ENCODE peak calls at places on chromosomes 4 and X, in six cellular contexts. W is A549, I is prostate gland, P is transverse colon, K is uterus, B is stomach. E is an unnamed sample. For H3K9me3, the result is how much of the 10 kb centered on the place peaks cover.

GRCh38 chrX:70049925-70050324 is at the start of gene AWAT2:
- DNase-seq in W (no peak), I (no peak), P (no peak), K (no peak), B (no peak), E (no peak)

GRCh38 chrX:77953708-77954107 is 15.7 kb downstream of the PGAM4 start:
- DNase-seq in W (peak), I (peak), P (no peak), K (no peak), B (no peak), E (no peak)

GRCh38 chrX:12412561-12412960 is 274.3 kb downstream of the FRMPD4 start:
- DNase-seq in W (no peak), I (no peak), P (no peak), K (no peak), B (no peak), E (no peak)

GRCh38 chrX:103417933-103418332 is 41.6 kb downstream of the BEX3 start:
- DNase-seq in W (no peak), I (no peak), P (no peak), K (no peak), B (no peak), E (no peak)

GRCh38 chr4:114401483-114401882 is 197.1 kb upstream of the UGT8 start:
- DNase-seq in W (no peak), I (no peak), P (peak), K (no peak), B (no peak), E (no peak)

GRCh38 chr4:174152717-174153466 is 130.6 kb downstream of the FBXO8 start:
- DNase-seq in W (no peak), I (no peak), P (no peak), K (no peak), B (no peak), E (no peak)

GRCh38 chrX:125826080-125826479 is 340.0 kb downstream of the DCAF12L2 start:
- DNase-seq in W (no peak), I (no peak), P (no peak), K (no peak), B (no peak), E (no peak)

GRCh38 chrX:22740836-22741235 is 258.9 kb upstream of the DDX53 start:
- DNase-seq in W (no peak), I (no peak), P (no peak), K (no peak), B (no peak), E (no peak)

GRCh38 chr4:2070421-2071251 is 11.5 kb downstream of the NAT8L start:
- DNase-seq in W (no peak), I (no peak), P (no peak), K (no peak), B (no peak), E (no peak)

GRCh38 chr4:88938138-88938537 is 118.8 kb downstream of the FAM13A start:
- DNase-seq in W (peak), I (no peak), P (no peak), K (no peak), B (no peak), E (no peak)

GRCh38 chrX:39248330-39248729 is 447.1 kb downstream of the MID1IP1 start:
- DNase-seq in W (no peak), I (no peak), P (no peak), K (no peak), B (no peak), E (no peak)

GRCh38 chr4:168654206-168655174 is 157.6 kb downstream of the PALLD start:
- DNase-seq in W (no peak), I (no peak), P (peak), K (no peak), B (peak), E (no peak)

GRCh38 chr4:38983756-38984647 is 48.2 kb downstream of the TMEM156 start:
- DNase-seq in W (no peak), I (no peak), P (no peak), K (no peak), B (no peak), E (no peak)

GRCh38 chr4:84803720-84804119 is 162.8 kb downstream of the WDFY3 start:
- DNase-seq in W (no peak), I (no peak), P (no peak), K (no peak), B (no peak), E (no peak)

GRCh38 chr4:151641167-151641566 is 119.6 kb downstream of the GATB start:
- DNase-seq in W (peak), I (no peak), P (no peak), K (no peak), B (no peak), E (no peak)

GRCh38 chr4:166421556-166422156 is 548.6 kb downstream of the TLL1 start:
- DNase-seq in W (no peak), I (no peak), P (no peak), K (no peak), B (no peak), E (no peak)

GRCh38 chr4:145299380-145300076 is 119.1 kb upstream of the OTUD4 start:
- DNase-seq in W (no peak), I (no peak), P (no peak), K (no peak), B (no peak), E (no peak)

GRCh38 chrX:45807572-45808425 is 607.1 kb upstream of the DIPK2B start:
- DNase-seq in W (peak), I (no peak), P (no peak), K (no peak), B (no peak), E (no peak)

GRCh38 chrX:51894697-51895336 is 1.4 kb downstream of the MAGED1 start:
- DNase-seq in W (no peak), I (no peak), P (peak), K (peak), B (no peak), E (peak)

GRCh38 chrX:51893931-51894696 is 691 bp downstream of the MAGED1 start:
- DNase-seq in W (peak), I (no peak), P (no peak), K (peak), B (no peak), E (peak)

GRCh38 chrX:51891245-51891644 is 2.2 kb upstream of the MAGED1 start:
- DNase-seq in W (no peak), I (no peak), P (no peak), K (no peak), B (no peak), E (no peak)

GRCh38 chrX:51891821-51892551 is 1.4 kb upstream of the MAGED1 start:
- DNase-seq in W (no peak), I (no peak), P (no peak), K (peak), B (no peak), E (peak)

DNA sequence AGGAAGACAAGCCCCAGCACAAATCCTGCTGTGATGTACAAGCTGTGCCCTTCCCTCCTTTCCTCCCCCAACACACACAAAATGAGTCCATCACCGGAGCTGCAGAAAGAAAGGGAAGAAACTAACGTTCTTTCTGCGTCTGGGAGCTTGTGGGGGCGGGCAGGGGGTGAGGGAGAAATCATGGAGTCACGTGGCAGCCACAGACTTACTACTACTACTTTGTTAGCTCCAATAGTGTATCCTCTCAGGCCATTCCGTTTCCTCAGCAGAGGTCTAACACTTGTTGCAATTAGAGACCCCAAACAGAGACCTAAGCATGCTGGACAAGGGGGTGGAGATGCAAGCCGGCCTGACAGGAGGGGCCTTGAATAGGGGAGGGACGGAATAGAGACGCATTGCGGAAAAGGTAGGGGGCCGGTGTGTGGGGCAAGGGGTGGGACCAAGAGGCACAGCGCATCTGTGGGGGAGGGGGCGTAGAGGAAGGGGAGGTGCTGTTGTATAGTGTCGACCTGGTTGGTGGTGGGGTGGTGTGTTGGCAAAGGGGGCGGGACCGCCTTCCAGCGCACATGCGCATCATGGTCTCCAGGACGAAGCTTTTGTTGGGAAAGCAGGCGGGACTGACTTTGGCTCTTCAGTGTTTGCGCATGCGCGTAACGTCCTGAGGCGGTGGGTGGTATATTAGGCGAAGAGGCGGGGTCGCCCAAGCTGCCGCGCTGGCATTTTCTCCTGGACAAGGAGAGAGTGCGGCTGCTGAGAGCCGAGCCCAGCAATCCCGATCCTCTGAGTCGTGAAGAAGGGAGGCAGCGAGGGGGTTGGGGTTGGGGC is at the start of gene MAGED1:
- DNase-seq in W (peak), I (peak), P (peak), K (peak), B (peak), E (peak)
- TF ChIP-seq POLR2A in W (peak), I (peak), P (peak), K (peak), B (no peak), E (peak)

GRCh38 chrX:153384390-153384789 is 16.8 kb downstream of the PNMA6E start:
- DNase-seq in W (no peak), I (no peak), P (no peak), K (no peak), B (no peak), E (no peak)
- H3K9me3 ChIP-seq in W (under half), I (under half), P (under half), K (under half), B (under half), E (under half)

GRCh38 chrX:48540480-48540879 is 966 bp downstream of the TBC1D25 start:
- DNase-seq in W (no peak), I (no peak), P (no peak), K (no peak), B (no peak), E (no peak)

GRCh38 chrX:48539345-48540014 is at the start of gene TBC1D25:
- DNase-seq in W (peak), I (peak), P (peak), K (peak), B (peak), E (peak)

GRCh38 chrX:48541140-48541814 is 1.8 kb downstream of the TBC1D25 start:
- DNase-seq in W (no peak), I (no peak), P (no peak), K (no peak), B (no peak), E (no peak)

GRCh38 chrX:48538641-48539344 is 721 bp upstream of the TBC1D25 start:
- DNase-seq in W (no peak), I (no peak), P (no peak), K (no peak), B (no peak), E (no peak)

GRCh38 chrX:48540015-48540350 is 469 bp downstream of the TBC1D25 start:
- DNase-seq in W (no peak), I (peak), P (peak), K (peak), B (peak), E (peak)
- TF ChIP-seq POLR2A in W (no peak), I (no peak), P (no peak), K (no peak), B (no peak), E (no peak)

GRCh38 chr4:175413561-175413960 is 398.5 kb downstream of the GPM6A start:
- DNase-seq in W (no peak), I (no peak), P (no peak), K (no peak), B (no peak), E (no peak)

GRCh38 chr4:175411251-175411650 is 400.8 kb downstream of the GPM6A start:
- DNase-seq in W (no peak), I (no peak), P (no peak), K (no peak), B (no peak), E (no peak)

GRCh38 chr4:175412161-175412560 is 399.9 kb downstream of the GPM6A start:
- DNase-seq in W (no peak), I (no peak), P (no peak), K (peak), B (no peak), E (no peak)

GRCh38 chr4:175412744-175413143 is 399.3 kb downstream of the GPM6A start:
- DNase-seq in W (no peak), I (no peak), P (no peak), K (no peak), B (no peak), E (no peak)

GRCh38 chr4:175414602-175415001 is 397.5 kb downstream of the GPM6A start:
- DNase-seq in W (no peak), I (no peak), P (no peak), K (no peak), B (no peak), E (no peak)
- H3K9me3 ChIP-seq in W (under half), I (under half), P (under half), K (under half), B (under half), E (under half)

DNA sequence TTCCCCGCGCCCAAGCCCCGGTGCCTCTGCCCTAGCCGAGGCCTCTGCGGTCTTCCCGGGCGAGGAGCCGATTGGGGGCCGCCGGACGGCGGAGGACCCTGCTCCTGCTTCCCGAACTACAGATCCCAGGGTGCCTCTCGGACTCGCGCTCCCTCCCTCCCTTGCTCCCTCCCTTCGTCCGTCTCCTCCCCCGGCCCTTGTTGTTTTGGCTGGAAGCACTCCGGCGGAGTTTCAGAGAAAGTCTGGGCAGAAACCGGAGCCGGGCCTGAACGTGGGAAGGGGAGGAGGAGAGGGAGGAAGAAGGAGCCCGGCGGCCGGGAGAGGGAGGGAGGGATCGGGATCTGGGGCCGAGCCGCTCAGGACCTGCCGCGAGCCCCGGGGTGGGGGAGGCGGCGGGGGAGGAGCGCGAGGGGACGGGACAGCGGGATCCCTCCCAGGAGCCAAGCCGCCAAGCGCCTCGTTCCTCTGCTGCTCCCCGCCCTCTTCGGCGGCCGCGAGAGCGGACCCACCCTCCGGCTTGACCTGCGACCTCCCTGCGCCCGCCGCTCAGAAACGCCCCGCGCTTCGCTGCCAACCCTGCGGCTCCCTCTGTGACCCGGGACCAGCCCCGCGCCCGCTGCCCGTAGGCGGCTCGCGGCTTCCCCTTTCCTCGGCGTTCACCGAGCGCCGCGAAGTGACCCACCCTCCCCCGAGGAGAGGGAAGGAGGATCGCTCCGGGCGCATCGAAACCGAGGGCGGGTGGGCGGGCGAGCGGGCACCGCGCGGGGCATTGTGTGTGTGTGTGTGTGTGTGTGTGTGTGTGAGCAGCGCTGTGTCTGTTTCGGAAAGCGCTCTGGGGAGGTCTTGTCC is 473 bp upstream of the GAB1 start:
- DNase-seq in W (peak), I (peak), P (peak), K (peak), B (peak), E (peak)
- TF ChIP-seq POLR2A in W (peak), I (peak), P (peak), K (peak), B (peak), E (peak)